ENCODE peak calls at places on chromosomes 4 and X, in eight cellular contexts. S is testis; X is adrenal gland; D is hypothalamus; Q is NCI-H1417 treated with DMSO at 0.1 percent for 48 hours; C is GM12891; W is lower leg skin; B is stimulated activated CD4-positive, alpha-beta T cell treated with anti-CD3 and anti-CD28 coated beads, Interleukin-4, amount 100 ng/mL, for 1 hour. J is an unnamed sample.

GRCh38 chr4:79445371-79445781 is 37.3 kb upstream of the GK2 start:
- DNase-seq in S (peak), X (no peak), D (no peak), Q (peak), C (no peak), W (no peak), B (no peak), J (no peak)

GRCh38 chrX:21408776-21409175 is 34.6 kb downstream of the CNKSR2 start:
- DNase-seq in S (no peak), X (no peak), D (no peak), Q (no peak), C (no peak), W (no peak), B (no peak), J (no peak)

GRCh38 chrX:45400380-45400779 is 199.7 kb upstream of the DIPK2B start:
- DNase-seq in S (no peak), X (peak), D (no peak), Q (no peak), C (no peak), W (no peak), B (no peak), J (no peak)

GRCh38 chr4:127601029-127601428 is 31.7 kb upstream of the INTU start:
- DNase-seq in S (no peak), X (no peak), D (no peak), Q (no peak), C (no peak), W (no peak), B (no peak), J (no peak)

GRCh38 chrX:54294306-54294705 is 63.5 kb downstream of the WNK3 start:
- DNase-seq in S (no peak), X (no peak), D (no peak), Q (no peak), C (no peak), W (no peak), B (no peak), J (no peak)

GRCh38 chr4:127968565-127968964 is 3.4 kb downstream of the ABHD18 start:
- DNase-seq in S (no peak), X (no peak), D (no peak), Q (no peak), C (no peak), W (no peak), B (no peak), J (no peak)

GRCh38 chr4:152807294-152807829 is 27.6 kb downstream of the ARFIP1 start:
- DNase-seq in S (no peak), X (no peak), D (no peak), Q (no peak), C (no peak), W (no peak), B (no peak), J (no peak)

GRCh38 chrX:107827137-107827831 is 1.6 kb downstream of the MID2 start:
- DNase-seq in S (no peak), X (no peak), D (no peak), Q (no peak), C (no peak), W (no peak), B (no peak), J (no peak)

GRCh38 chr4:183097251-183098079 is 1.6 kb upstream of the WWC2 start:
- DNase-seq in S (no peak), X (no peak), D (no peak), Q (no peak), C (no peak), W (peak), B (peak), J (no peak)

GRCh38 chr4:96473246-96473645 is 633.4 kb downstream of the PDHA2 start:
- DNase-seq in S (no peak), X (no peak), D (no peak), Q (no peak), C (no peak), W (no peak), B (no peak), J (no peak)

GRCh38 chrX:114717921-114718320 is 134.0 kb downstream of the HTR2C start:
- DNase-seq in S (no peak), X (no peak), D (no peak), Q (no peak), C (no peak), W (no peak), B (no peak), J (no peak)

GRCh38 chrX:1914606-1915365 is 299.9 kb downstream of the ASMT start:
- DNase-seq in S (no peak), X (no peak), D (no peak), Q (no peak), C (no peak), W (no peak), B (no peak), J (no peak)

GRCh38 chr4:177064724-177065394 is 244.8 kb upstream of the NEIL3 start:
- DNase-seq in S (no peak), X (no peak), D (no peak), Q (no peak), C (no peak), W (no peak), B (no peak), J (no peak)

GRCh38 chr4:101102114-101102752 is 245.1 kb downstream of the PPP3CA start:
- DNase-seq in S (peak), X (peak), D (no peak), Q (no peak), C (no peak), W (no peak), B (no peak), J (no peak)

GRCh38 chr4:70718811-70719604 is 2.8 kb upstream of the RUFY3 start:
- DNase-seq in S (no peak), X (no peak), D (no peak), Q (no peak), C (no peak), W (no peak), B (no peak), J (no peak)

GRCh38 chr4:56388311-56388710 is 1.0 kb upstream of the AASDH start:
- DNase-seq in S (no peak), X (no peak), D (no peak), Q (no peak), C (no peak), W (no peak), B (no peak), J (no peak)

GRCh38 chr4:188960411-188961093 is 821.3 kb downstream of the TRIML1 start:
- DNase-seq in S (no peak), X (peak), D (no peak), Q (no peak), C (no peak), W (no peak), B (no peak), J (no peak)

GRCh38 chr4:152776352-152776751 is 3.2 kb downstream of the TIGD4 start:
- DNase-seq in S (no peak), X (no peak), D (no peak), Q (no peak), C (no peak), W (no peak), B (no peak), J (no peak)

GRCh38 chr4:156805696-156806095 is 165.9 kb downstream of the PDGFC start:
- DNase-seq in S (no peak), X (no peak), D (no peak), Q (peak), C (no peak), W (no peak), B (no peak), J (no peak)

GRCh38 chr4:48546336-48546735 is 56.3 kb downstream of the ZAR1 start:
- DNase-seq in S (peak), X (peak), D (no peak), Q (no peak), C (no peak), W (no peak), B (peak), J (no peak)

GRCh38 chr4:73275318-73275654 is 16.7 kb upstream of the ANKRD17 start:
- DNase-seq in S (no peak), X (no peak), D (no peak), Q (no peak), C (no peak), W (no peak), B (no peak), J (no peak)

GRCh38 chrX:48558270-48558669 is 16.0 kb upstream of the RBM3 start:
- DNase-seq in S (no peak), X (peak), D (no peak), Q (no peak), C (no peak), W (no peak), B (no peak), J (no peak)

GRCh38 chr4:94577136-94577535 is 125.4 kb downstream of the PDLIM5 start:
- DNase-seq in S (peak), X (peak), D (peak), Q (peak), C (no peak), W (no peak), B (no peak), J (no peak)

GRCh38 chr4:18318682-18319410 is 297.3 kb upstream of the LCORL start:
- DNase-seq in S (peak), X (peak), D (no peak), Q (no peak), C (no peak), W (no peak), B (no peak), J (no peak)

GRCh38 chrX:40079572-40079971 is 18.2 kb downstream of the BCOR start:
- DNase-seq in S (no peak), X (no peak), D (no peak), Q (no peak), C (no peak), W (no peak), B (no peak), J (no peak)

GRCh38 chrX:73963682-73964081 is 340.3 kb upstream of the ZCCHC13 start:
- DNase-seq in S (peak), X (no peak), D (no peak), Q (no peak), C (no peak), W (no peak), B (no peak), J (no peak)

GRCh38 chr4:174084542-174084941 is 198.9 kb downstream of the FBXO8 start:
- DNase-seq in S (no peak), X (no peak), D (no peak), Q (no peak), C (no peak), W (no peak), B (no peak), J (no peak)

GRCh38 chrX:78476701-78477100 is 149.3 kb upstream of the CYSLTR1 start:
- DNase-seq in S (no peak), X (no peak), D (no peak), Q (no peak), C (no peak), W (no peak), B (no peak), J (no peak)

GRCh38 chr4:176949022-176949421 is 156.3 kb upstream of the VEGFC start:
- DNase-seq in S (no peak), X (no peak), D (no peak), Q (no peak), C (no peak), W (no peak), B (no peak), J (no peak)

GRCh38 chr4:159042097-159042605 is 60.7 kb upstream of the RAPGEF2 start:
- DNase-seq in S (peak), X (peak), D (no peak), Q (no peak), C (no peak), W (peak), B (no peak), J (no peak)

GRCh38 chr4:88953400-88953799 is 103.6 kb downstream of the FAM13A start:
- DNase-seq in S (no peak), X (no peak), D (no peak), Q (no peak), C (no peak), W (no peak), B (no peak), J (no peak)

GRCh38 chr4:104490770-104491395 is 3.8 kb downstream of the CXXC4 start:
- DNase-seq in S (peak), X (peak), D (peak), Q (peak), C (no peak), W (no peak), B (peak), J (no peak)

GRCh38 chr4:47662975-47663374 is 174.9 kb downstream of the CORIN start:
- DNase-seq in S (no peak), X (no peak), D (no peak), Q (no peak), C (no peak), W (no peak), B (peak), J (no peak)